ENCODE peak calls at places on chromosome 13, in four cellular contexts. One of them, this sample, is unnamed. For H3K9me1, the result is how much of the 10 kb centered on the place peaks cover.

GRCh38 chr13:69423844-69424243 is 683.8 kb upstream of the ATXN8OS start:
- DNase-seq in keratinocyte: no peak
- DNase-seq in endothelial cell of umbilical vein: no peak
- DNase-seq in IMR-90: no peak
- DNase-seq in this sample: no peak

GRCh38 chr13:71797487-71797886 is 69.5 kb downstream of the DACH1 start:
- DNase-seq in keratinocyte: no peak
- DNase-seq in endothelial cell of umbilical vein: no peak
- DNase-seq in IMR-90: no peak
- DNase-seq in this sample: no peak

GRCh38 chr13:20387006-20387405 is 138.7 kb downstream of the CRYL1 start:
- DNase-seq in IMR-90: no peak
- DNase-seq in endothelial cell of umbilical vein: no peak
- DNase-seq in keratinocyte: no peak
- DNase-seq in this sample: no peak

GRCh38 chr13:42377640-42378382 is 105.9 kb downstream of the AKAP11 start:
- DNase-seq in keratinocyte: no peak
- DNase-seq in endothelial cell of umbilical vein: no peak
- DNase-seq in IMR-90: no peak
- DNase-seq in this sample: no peak

GRCh38 chr13:21979156-21979819 is 308.4 kb downstream of the FGF9 start:
- DNase-seq in endothelial cell of umbilical vein: no peak
- DNase-seq in IMR-90: peak
- DNase-seq in keratinocyte: no peak
- DNase-seq in this sample: no peak

GRCh38 chr13:43520331-43520730 is 266.4 kb downstream of the ENOX1 start:
- DNase-seq in IMR-90: no peak
- DNase-seq in keratinocyte: no peak
- DNase-seq in endothelial cell of umbilical vein: no peak
- DNase-seq in this sample: no peak

GRCh38 chr13:33776510-33776909 is 41.4 kb upstream of the RFC3 start:
- DNase-seq in keratinocyte: no peak
- DNase-seq in endothelial cell of umbilical vein: no peak
- DNase-seq in IMR-90: no peak
- DNase-seq in this sample: no peak

GRCh38 chr13:29522044-29522685 is 73.3 kb downstream of the SLC7A1 start:
- DNase-seq in endothelial cell of umbilical vein: no peak
- DNase-seq in keratinocyte: no peak
- DNase-seq in IMR-90: peak
- DNase-seq in this sample: no peak

GRCh38 chr13:98322091-98322718 is 145.1 kb upstream of the RNF113B start:
- DNase-seq in keratinocyte: no peak
- DNase-seq in IMR-90: no peak
- DNase-seq in endothelial cell of umbilical vein: no peak
- DNase-seq in this sample: no peak

GRCh38 chr13:88217372-88217771 is 546.2 kb downstream of the SLITRK5 start:
- DNase-seq in IMR-90: no peak
- DNase-seq in keratinocyte: no peak
- DNase-seq in endothelial cell of umbilical vein: no peak
- DNase-seq in this sample: no peak

GRCh38 chr13:80262051-80262695 is 78.8 kb downstream of the SPRY2 start:
- DNase-seq in IMR-90: no peak
- DNase-seq in endothelial cell of umbilical vein: no peak
- DNase-seq in keratinocyte: no peak
- DNase-seq in this sample: no peak

GRCh38 chr13:68440874-68441273 is 1210.7 kb upstream of the PCDH9 start:
- DNase-seq in endothelial cell of umbilical vein: no peak
- DNase-seq in IMR-90: no peak
- DNase-seq in keratinocyte: no peak
- DNase-seq in this sample: no peak

GRCh38 chr13:36673838-36674326 is at the start of gene SERTM1:
- DNase-seq in keratinocyte: no peak
- DNase-seq in IMR-90: no peak
- DNase-seq in endothelial cell of umbilical vein: peak
- DNase-seq in this sample: no peak

GRCh38 chr13:97030705-97031452 is 36.6 kb upstream of the OXGR1 start:
- DNase-seq in keratinocyte: no peak
- DNase-seq in IMR-90: peak
- DNase-seq in endothelial cell of umbilical vein: peak
- DNase-seq in this sample: peak

GRCh38 chr13:89541091-89542030 is 1806.1 kb upstream of the MIR17HG start:
- DNase-seq in endothelial cell of umbilical vein: no peak
- DNase-seq in keratinocyte: no peak
- DNase-seq in IMR-90: no peak
- DNase-seq in this sample: no peak

GRCh38 chr13:27607125-27607524 is 13.2 kb downstream of the LNX2 start:
- DNase-seq in endothelial cell of umbilical vein: peak
- DNase-seq in keratinocyte: no peak
- DNase-seq in IMR-90: peak
- DNase-seq in this sample: no peak

GRCh38 chr13:35818577-35819165 is 312.5 kb downstream of the DCLK1 start:
- DNase-seq in IMR-90: peak
- DNase-seq in keratinocyte: no peak
- DNase-seq in endothelial cell of umbilical vein: peak
- DNase-seq in this sample: peak

GRCh38 chr13:70042193-70042592 is 65.4 kb upstream of the ATXN8OS start:
- DNase-seq in endothelial cell of umbilical vein: no peak
- DNase-seq in IMR-90: no peak
- DNase-seq in keratinocyte: no peak
- DNase-seq in this sample: no peak

GRCh38 chr13:97640236-97640635 is 206.3 kb downstream of the RAP2A start:
- DNase-seq in keratinocyte: no peak
- DNase-seq in IMR-90: no peak
- DNase-seq in endothelial cell of umbilical vein: no peak
- DNase-seq in this sample: no peak

GRCh38 chr13:107680115-107680514 is 535.2 kb downstream of the LIG4 start:
- DNase-seq in keratinocyte: no peak
- DNase-seq in endothelial cell of umbilical vein: peak
- DNase-seq in IMR-90: peak
- DNase-seq in this sample: no peak

GRCh38 chr13:44749906-44750305 is 173.8 kb upstream of the TSC22D1 start:
- DNase-seq in keratinocyte: no peak
- DNase-seq in endothelial cell of umbilical vein: peak
- DNase-seq in IMR-90: no peak
- DNase-seq in this sample: no peak

GRCh38 chr13:60312851-60313505 is 84.0 kb upstream of the TDRD3 start:
- DNase-seq in keratinocyte: no peak
- DNase-seq in endothelial cell of umbilical vein: no peak
- DNase-seq in IMR-90: no peak
- DNase-seq in this sample: no peak

GRCh38 chr13:87376081-87376480 is 295.1 kb upstream of the SLITRK5 start:
- DNase-seq in endothelial cell of umbilical vein: no peak
- DNase-seq in IMR-90: no peak
- DNase-seq in keratinocyte: no peak
- DNase-seq in this sample: no peak

GRCh38 chr13:33999830-34000605 is 182.1 kb downstream of the RFC3 start:
- DNase-seq in IMR-90: no peak
- DNase-seq in keratinocyte: no peak
- DNase-seq in endothelial cell of umbilical vein: no peak
- DNase-seq in this sample: no peak

GRCh38 chr13:97226788-97227627 is 4.9 kb downstream of the MBNL2 start:
- DNase-seq in keratinocyte: no peak
- DNase-seq in endothelial cell of umbilical vein: peak
- DNase-seq in IMR-90: no peak
- DNase-seq in this sample: peak

GRCh38 chr13:65744761-65745160 is 1485.4 kb downstream of the PCDH9 start:
- DNase-seq in endothelial cell of umbilical vein: no peak
- DNase-seq in IMR-90: peak
- DNase-seq in keratinocyte: no peak
- DNase-seq in this sample: no peak

GRCh38 chr13:66462187-66462586 is 767.9 kb downstream of the PCDH9 start:
- DNase-seq in endothelial cell of umbilical vein: peak
- DNase-seq in IMR-90: no peak
- DNase-seq in keratinocyte: no peak
- DNase-seq in this sample: no peak

GRCh38 chr13:48892311-48892710 is 83.4 kb upstream of the FNDC3A start:
- DNase-seq in keratinocyte: peak
- DNase-seq in IMR-90: peak
- DNase-seq in endothelial cell of umbilical vein: peak
- DNase-seq in this sample: no peak
- H3K9me1 ChIP-seq in keratinocyte: under half
- H3K9me1 ChIP-seq in IMR-90: under half
- H3K9me1 ChIP-seq in endothelial cell of umbilical vein: under half
- H3K9me1 ChIP-seq in this sample: under half

GRCh38 chr13:95319551-95320274 is 18.5 kb upstream of the ABCC4 start:
- DNase-seq in keratinocyte: no peak
- DNase-seq in IMR-90: no peak
- DNase-seq in endothelial cell of umbilical vein: peak
- DNase-seq in this sample: no peak

GRCh38 chr13:95317037-95317989 is 16.1 kb upstream of the ABCC4 start:
- DNase-seq in IMR-90: no peak
- DNase-seq in keratinocyte: no peak
- DNase-seq in endothelial cell of umbilical vein: no peak
- DNase-seq in this sample: peak

DNA sequence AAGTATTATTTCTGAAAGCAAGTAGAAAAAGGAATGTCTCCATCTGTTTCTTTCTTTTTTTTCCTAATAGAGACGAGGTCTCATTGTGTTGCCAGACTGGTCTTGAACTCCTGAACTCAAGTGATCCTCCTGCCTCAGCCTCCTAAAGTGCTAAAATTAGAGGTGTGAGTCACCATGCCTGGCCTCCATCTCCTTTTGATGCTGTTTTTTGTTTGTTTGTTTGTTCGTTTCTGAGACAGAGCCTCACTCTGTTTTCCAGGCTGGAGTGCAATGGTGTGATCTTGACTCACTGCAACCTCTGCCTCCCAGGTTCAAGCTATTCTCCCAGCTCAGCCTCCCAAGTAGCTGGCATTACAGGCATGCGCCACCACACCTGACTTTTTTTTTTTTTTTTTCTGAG is 14.5 kb upstream of the ABCC4 start:
- DNase-seq in IMR-90: no peak
- DNase-seq in keratinocyte: no peak
- DNase-seq in endothelial cell of umbilical vein: no peak
- DNase-seq in this sample: no peak
- H3K9me1 ChIP-seq in IMR-90: under half
- H3K9me1 ChIP-seq in keratinocyte: under half
- H3K9me1 ChIP-seq in endothelial cell of umbilical vein: under half
- H3K9me1 ChIP-seq in this sample: under half

GRCh38 chr13:91744284-91744683 is 345.9 kb downstream of the GPC5 start:
- DNase-seq in IMR-90: no peak
- DNase-seq in keratinocyte: no peak
- DNase-seq in endothelial cell of umbilical vein: no peak
- DNase-seq in this sample: no peak

GRCh38 chr13:91740811-91741210 is 342.4 kb downstream of the GPC5 start:
- DNase-seq in IMR-90: no peak
- DNase-seq in endothelial cell of umbilical vein: no peak
- DNase-seq in keratinocyte: no peak
- DNase-seq in this sample: no peak

GRCh38 chr13:91741925-91742324 is 343.5 kb downstream of the GPC5 start:
- DNase-seq in endothelial cell of umbilical vein: no peak
- DNase-seq in IMR-90: no peak
- DNase-seq in keratinocyte: no peak
- DNase-seq in this sample: no peak

GRCh38 chr13:91739751-91740150 is 341.3 kb downstream of the GPC5 start:
- DNase-seq in IMR-90: no peak
- DNase-seq in endothelial cell of umbilical vein: no peak
- DNase-seq in keratinocyte: no peak
- DNase-seq in this sample: no peak
- H3K9me1 ChIP-seq in IMR-90: under half
- H3K9me1 ChIP-seq in endothelial cell of umbilical vein: under half
- H3K9me1 ChIP-seq in keratinocyte: under half
- H3K9me1 ChIP-seq in this sample: under half

GRCh38 chr13:58879114-58879513 is 1247.6 kb downstream of the PCDH17 start:
- DNase-seq in endothelial cell of umbilical vein: no peak
- DNase-seq in keratinocyte: no peak
- DNase-seq in IMR-90: no peak
- DNase-seq in this sample: no peak
- H3K9me1 ChIP-seq in endothelial cell of umbilical vein: under half
- H3K9me1 ChIP-seq in keratinocyte: under half
- H3K9me1 ChIP-seq in IMR-90: under half
- H3K9me1 ChIP-seq in this sample: under half

DNA sequence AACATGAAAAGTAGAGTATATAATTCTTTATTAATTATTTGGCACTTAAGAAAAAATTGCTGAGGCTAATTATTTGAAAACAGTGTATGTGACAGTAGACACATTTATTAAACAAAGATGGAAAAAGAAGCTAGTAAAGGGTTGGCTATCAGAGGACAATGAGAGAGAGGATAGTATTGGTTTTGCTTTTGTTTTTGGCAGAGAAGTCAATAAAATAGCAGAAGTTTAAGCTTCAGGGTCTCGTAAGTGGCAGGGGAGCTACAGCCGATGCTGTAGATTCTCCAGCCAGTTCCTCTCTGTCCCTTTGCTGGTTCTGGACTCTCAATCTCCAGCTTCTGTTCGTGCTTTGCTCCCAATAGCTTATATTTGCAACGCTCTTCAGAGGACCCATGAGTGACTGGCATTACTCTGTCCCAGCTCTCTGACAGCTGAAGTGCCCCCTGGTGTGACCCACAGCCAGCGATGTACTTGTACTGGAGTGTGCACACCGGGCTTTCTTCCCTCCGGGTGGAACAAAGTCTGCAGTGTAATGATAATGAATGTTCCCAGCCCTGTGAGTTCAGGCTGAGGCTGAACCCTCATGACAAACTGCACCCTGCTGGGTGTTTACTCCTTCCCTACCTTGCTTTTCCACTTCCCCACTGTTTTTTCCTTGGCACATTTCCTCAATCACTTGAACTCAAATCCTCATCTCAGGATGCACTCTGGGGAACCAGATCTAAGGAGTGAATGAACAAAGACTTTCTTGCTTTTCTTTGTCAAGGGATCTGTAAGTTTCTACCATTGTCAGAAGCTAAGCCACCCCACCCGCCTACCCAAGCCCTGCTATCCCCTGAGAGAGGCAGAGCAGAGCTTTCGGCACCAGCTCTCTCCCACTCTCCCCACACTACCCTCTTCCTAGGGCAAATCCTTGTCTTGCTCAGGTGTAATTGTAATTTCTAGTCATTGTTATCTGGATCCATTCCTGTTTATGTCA is 254.8 kb downstream of the LHFPL6 start:
- DNase-seq in keratinocyte: no peak
- DNase-seq in IMR-90: no peak
- DNase-seq in endothelial cell of umbilical vein: no peak
- DNase-seq in this sample: no peak
- H3K9me1 ChIP-seq in keratinocyte: under half
- H3K9me1 ChIP-seq in IMR-90: under half
- H3K9me1 ChIP-seq in endothelial cell of umbilical vein: under half
- H3K9me1 ChIP-seq in this sample: under half

DNA sequence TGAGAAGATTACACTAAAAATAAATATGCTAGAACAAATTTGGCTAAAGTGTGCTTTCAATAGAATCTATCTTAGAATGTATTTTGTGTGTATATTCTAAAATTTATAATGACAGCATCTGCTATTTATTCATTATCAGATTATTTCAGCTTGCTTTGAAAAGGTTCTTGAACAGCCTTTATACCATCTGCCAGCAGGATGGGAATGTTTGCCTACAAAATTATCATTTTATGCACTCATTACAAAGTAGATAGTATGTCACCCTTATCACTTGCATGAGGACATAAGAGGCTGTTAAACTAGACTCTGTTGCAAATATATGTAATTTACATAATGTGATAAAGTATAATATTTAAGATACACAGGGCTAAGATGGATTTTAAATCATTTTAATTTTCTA is 1286.9 kb upstream of the PCDH20 start:
- DNase-seq in IMR-90: no peak
- DNase-seq in endothelial cell of umbilical vein: no peak
- DNase-seq in keratinocyte: no peak
- DNase-seq in this sample: no peak
- H3K9me1 ChIP-seq in IMR-90: under half
- H3K9me1 ChIP-seq in endothelial cell of umbilical vein: under half
- H3K9me1 ChIP-seq in keratinocyte: under half
- H3K9me1 ChIP-seq in this sample: under half